ENCODE peak calls at places on chromosomes 5 and 9, in seven cellular contexts. J, L, V, K, B, Q and E are unnamed samples.
A peak's percentile ranks its signal among the peaks of the same experiment; 100 is the strongest.

GRCh38 chr5:55866485-55866884 is 15.3 kb downstream of the IL31RA start:
- DNase-seq in J (no peak), L (no peak), V (no peak), K (no peak), B (no peak), Q (no peak), E (no peak)

GRCh38 chr5:147391781-147392180 is 118.1 kb downstream of the DPYSL3 start:
- DNase-seq in J (no peak), L (no peak), V (no peak), K (peak; percentile 72), B (peak; percentile 81), Q (peak; percentile 74), E (peak; percentile 84)

GRCh38 chr9:130348341-130348740 is 82.8 kb downstream of the HMCN2 start:
- DNase-seq in J (no peak), L (no peak), V (no peak), K (no peak), B (no peak), Q (no peak), E (no peak)

GRCh38 chr5:1445313-1445894 is at the start of gene SLC6A3:
- DNase-seq in J (peak; percentile 67), L (peak; percentile 84), V (peak; percentile 91), K (peak; percentile 81), B (no peak), Q (no peak), E (no peak)

GRCh38 chr5:4941957-4942830 is 197.9 kb upstream of the ADAMTS16 start:
- DNase-seq in J (peak; percentile 24), L (peak; percentile 90), V (peak; percentile 60), K (peak; percentile 14), B (no peak), Q (peak; percentile 29), E (no peak)

GRCh38 chr9:127446720-127447415 is 4.3 kb downstream of the RPL12 start:
- DNase-seq in J (no peak), L (no peak), V (no peak), K (no peak), B (no peak), Q (peak; percentile 10), E (no peak)

GRCh38 chr5:40578501-40579451 is 100.9 kb upstream of the PTGER4 start:
- DNase-seq in J (no peak), L (no peak), V (no peak), K (no peak), B (peak; percentile 8), Q (no peak), E (peak; percentile 46)

GRCh38 chr9:124218438-124219289 is 39.1 kb upstream of the NEK6 start:
- DNase-seq in J (no peak), L (no peak), V (no peak), K (no peak), B (peak; percentile 84), Q (peak; percentile 52), E (peak; percentile 66)

GRCh38 chr5:134227259-134227658 is 1.4 kb upstream of the PPP2CA start:
- DNase-seq in J (no peak), L (peak; percentile 58), V (peak; percentile 76), K (peak; percentile 86), B (peak; percentile 34), Q (no peak), E (peak; percentile 23)

GRCh38 chr5:76403963-76404693 is 1.0 kb downstream of the IQGAP2 start:
- DNase-seq in J (peak; percentile 15), L (peak; percentile 55), V (peak; percentile 87), K (peak; percentile 89), B (no peak), Q (no peak), E (no peak)

GRCh38 chr9:34334337-34334824 is 5.0 kb downstream of the NUDT2 start:
- DNase-seq in J (no peak), L (no peak), V (no peak), K (peak; percentile 93), B (no peak), Q (no peak), E (peak; percentile 32)

GRCh38 chr5:57804007-57804444 is 321.4 kb upstream of the ACTBL2 start:
- DNase-seq in J (no peak), L (no peak), V (no peak), K (no peak), B (no peak), Q (no peak), E (peak; percentile 83)

GRCh38 chr5:173789031-173789920 is 98.9 kb upstream of the CPEB4 start:
- DNase-seq in J (no peak), L (no peak), V (no peak), K (no peak), B (peak; percentile 76), Q (no peak), E (peak; percentile 78)

GRCh38 chr5:33852327-33852726 is 39.5 kb downstream of the ADAMTS12 start:
- DNase-seq in J (no peak), L (no peak), V (no peak), K (no peak), B (peak; percentile 48), Q (no peak), E (no peak)

GRCh38 chr5:151808451-151809169 is 36.9 kb downstream of the G3BP1 start:
- DNase-seq in J (no peak), L (no peak), V (no peak), K (no peak), B (no peak), Q (no peak), E (no peak)

GRCh38 chr5:1732238-1732880 is 67.3 kb downstream of the MRPL36 start:
- DNase-seq in J (no peak), L (peak; percentile 37), V (peak; percentile 23), K (no peak), B (no peak), Q (no peak), E (no peak)

GRCh38 chr5:138468133-138468965 is 3.1 kb downstream of the EGR1 start:
- DNase-seq in J (no peak), L (no peak), V (no peak), K (no peak), B (peak; percentile 88), Q (peak; percentile 51), E (peak; percentile 54)

GRCh38 chr9:112174965-112175795 is at the start of gene SUSD1:
- DNase-seq in J (peak; percentile 33), L (peak; percentile 70), V (peak; percentile 52), K (peak; percentile 53), B (peak; percentile 37), Q (peak; percentile 70), E (no peak)

GRCh38 chr5:176624916-176625315 is 5.4 kb downstream of the SNCB start:
- DNase-seq in J (no peak), L (no peak), V (no peak), K (no peak), B (no peak), Q (no peak), E (no peak)

GRCh38 chr5:176621661-176622079 is 8.7 kb downstream of the SNCB start:
- DNase-seq in J (no peak), L (no peak), V (no peak), K (no peak), B (peak; percentile 45), Q (peak; percentile 42), E (peak; percentile 29)

GRCh38 chr5:176625512-176625911 is 4.8 kb downstream of the SNCB start:
- DNase-seq in J (no peak), L (no peak), V (no peak), K (no peak), B (no peak), Q (no peak), E (no peak)

GRCh38 chr5:176625966-176626875 is 4.1 kb downstream of the SNCB start:
- DNase-seq in J (no peak), L (no peak), V (no peak), K (no peak), B (no peak), Q (no peak), E (no peak)

GRCh38 chr5:176624142-176624541 is 6.2 kb downstream of the SNCB start:
- DNase-seq in J (no peak), L (no peak), V (no peak), K (no peak), B (no peak), Q (no peak), E (no peak)
- H3K23ac ChIP-seq in J (no peak overlapping the region), L (no peak overlapping the region), V (no peak overlapping the region), K (no peak overlapping the region), B (no peak overlapping the region), Q (no peak overlapping the region), E (no peak overlapping the region)

GRCh38 chr5:145824040-145824439 is 11.1 kb downstream of the PRELID2 start:
- DNase-seq in J (no peak), L (no peak), V (no peak), K (no peak), B (no peak), Q (no peak), E (peak; percentile 33)

GRCh38 chr5:145825751-145826180 is 9.4 kb downstream of the PRELID2 start:
- DNase-seq in J (peak; percentile 21), L (no peak), V (no peak), K (peak; percentile 61), B (peak; percentile 67), Q (peak; percentile 70), E (peak; percentile 69)

GRCh38 chr5:145826869-145827268 is 8.3 kb downstream of the PRELID2 start:
- DNase-seq in J (no peak), L (no peak), V (no peak), K (no peak), B (no peak), Q (no peak), E (no peak)

GRCh38 chr5:145829708-145830361 is 5.3 kb downstream of the PRELID2 start:
- DNase-seq in J (no peak), L (no peak), V (no peak), K (no peak), B (no peak), Q (no peak), E (no peak)

GRCh38 chr5:145827275-145827674 is 7.9 kb downstream of the PRELID2 start:
- DNase-seq in J (no peak), L (no peak), V (no peak), K (no peak), B (no peak), Q (no peak), E (no peak)
- H2BK5ac ChIP-seq in J (no peak overlapping the region), L (no peak overlapping the region), V (no peak overlapping the region), K (no peak overlapping the region), B (no peak overlapping the region), Q (no peak overlapping the region), E (no peak overlapping the region)

GRCh38 chr5:14356305-14356704 is 213.2 kb downstream of the TRIO start:
- DNase-seq in J (no peak), L (no peak), V (no peak), K (no peak), B (no peak), Q (no peak), E (no peak)

GRCh38 chr5:14358536-14358935 is 215.4 kb downstream of the TRIO start:
- DNase-seq in J (no peak), L (no peak), V (no peak), K (no peak), B (no peak), Q (no peak), E (no peak)

GRCh38 chr5:14357861-14358260 is 214.7 kb downstream of the TRIO start:
- DNase-seq in J (peak; percentile 39), L (peak; percentile 75), V (peak; percentile 72), K (peak; percentile 56), B (no peak), Q (no peak), E (no peak)

GRCh38 chr5:14359069-14360043 is 216.2 kb downstream of the TRIO start:
- DNase-seq in J (no peak), L (no peak), V (no peak), K (no peak), B (no peak), Q (no peak), E (no peak)

GRCh38 chr5:14357441-14357840 is 214.3 kb downstream of the TRIO start:
- DNase-seq in J (no peak), L (peak; percentile 52), V (no peak), K (no peak), B (no peak), Q (no peak), E (no peak)
- H3K23ac ChIP-seq in J (no peak overlapping the region), L (no peak overlapping the region), V (no peak overlapping the region), K (no peak overlapping the region), B (no peak overlapping the region), Q (no peak overlapping the region), E (no peak overlapping the region)

GRCh38 chr5:112637343-112637742 is 100.3 kb upstream of the APC start:
- DNase-seq in J (no peak), L (no peak), V (no peak), K (no peak), B (no peak), Q (no peak), E (no peak)
- H2BK5ac ChIP-seq in J (no peak overlapping the region), L (no peak overlapping the region), V (no peak overlapping the region), K (no peak overlapping the region), B (no peak overlapping the region), Q (no peak overlapping the region), E (no peak overlapping the region)